ENCODE peak calls at places on chromosomes 12 and 14, in four cellular contexts. One of them, this sample, is unnamed.

GRCh38 chr12:68428724-68429580 is 96.8 kb upstream of the MDM1 start:
- DNase-seq in nucleus accumbens: no peak
- DNase-seq in stimulated activated naive B cell treated with anti-CD40 and anti-IgM and Interleukin-4, amounts not matched to agents 10 μg/mL and 1 μg/mL and 100 μg/mL, for 72 hours: no peak
- DNase-seq in AG04449: no peak
- DNase-seq in this sample: no peak

GRCh38 chr12:81081726-81082125 is 3.8 kb downstream of the ACSS3 start:
- DNase-seq in nucleus accumbens: no peak
- DNase-seq in AG04449: no peak
- DNase-seq in stimulated activated naive B cell treated with anti-CD40 and anti-IgM and Interleukin-4, amounts not matched to agents 10 μg/mL and 1 μg/mL and 100 μg/mL, for 72 hours: no peak
- DNase-seq in this sample: no peak

GRCh38 chr14:72906316-72906715 is 12.4 kb upstream of the DPF3 start:
- DNase-seq in stimulated activated naive B cell treated with anti-CD40 and anti-IgM and Interleukin-4, amounts not matched to agents 10 μg/mL and 1 μg/mL and 100 μg/mL, for 72 hours: no peak
- DNase-seq in nucleus accumbens: no peak
- DNase-seq in AG04449: peak
- DNase-seq in this sample: peak

GRCh38 chr14:44379292-44379977 is 127.6 kb downstream of the FSCB start:
- DNase-seq in AG04449: no peak
- DNase-seq in nucleus accumbens: no peak
- DNase-seq in stimulated activated naive B cell treated with anti-CD40 and anti-IgM and Interleukin-4, amounts not matched to agents 10 μg/mL and 1 μg/mL and 100 μg/mL, for 72 hours: no peak
- DNase-seq in this sample: no peak

GRCh38 chr12:90987101-90987500 is 17.7 kb downstream of the EPYC start:
- DNase-seq in nucleus accumbens: no peak
- DNase-seq in AG04449: no peak
- DNase-seq in stimulated activated naive B cell treated with anti-CD40 and anti-IgM and Interleukin-4, amounts not matched to agents 10 μg/mL and 1 μg/mL and 100 μg/mL, for 72 hours: no peak
- DNase-seq in this sample: no peak

GRCh38 chr12:113422030-113422900 is at the start of gene SDSL:
- DNase-seq in AG04449: peak
- DNase-seq in stimulated activated naive B cell treated with anti-CD40 and anti-IgM and Interleukin-4, amounts not matched to agents 10 μg/mL and 1 μg/mL and 100 μg/mL, for 72 hours: peak
- DNase-seq in nucleus accumbens: no peak
- DNase-seq in this sample: peak

GRCh38 chr12:101230547-101230946 is 20.5 kb upstream of the SLC5A8 start:
- DNase-seq in AG04449: peak
- DNase-seq in nucleus accumbens: no peak
- DNase-seq in stimulated activated naive B cell treated with anti-CD40 and anti-IgM and Interleukin-4, amounts not matched to agents 10 μg/mL and 1 μg/mL and 100 μg/mL, for 72 hours: no peak
- DNase-seq in this sample: peak

GRCh38 chr12:52337054-52337453 is 15.9 kb upstream of the KRT83 start:
- DNase-seq in AG04449: no peak
- DNase-seq in stimulated activated naive B cell treated with anti-CD40 and anti-IgM and Interleukin-4, amounts not matched to agents 10 μg/mL and 1 μg/mL and 100 μg/mL, for 72 hours: no peak
- DNase-seq in nucleus accumbens: no peak
- DNase-seq in this sample: no peak

GRCh38 chr12:128365831-128366231 is 98.9 kb downstream of the TMEM132C start:
- DNase-seq in nucleus accumbens: no peak
- DNase-seq in AG04449: no peak
- DNase-seq in stimulated activated naive B cell treated with anti-CD40 and anti-IgM and Interleukin-4, amounts not matched to agents 10 μg/mL and 1 μg/mL and 100 μg/mL, for 72 hours: no peak
- DNase-seq in this sample: no peak

GRCh38 chr14:102695172-102695569 is 82.1 kb upstream of the TRAF3 start:
- DNase-seq in AG04449: no peak
- DNase-seq in nucleus accumbens: no peak
- DNase-seq in stimulated activated naive B cell treated with anti-CD40 and anti-IgM and Interleukin-4, amounts not matched to agents 10 μg/mL and 1 μg/mL and 100 μg/mL, for 72 hours: no peak
- DNase-seq in this sample: no peak

GRCh38 chr12:45590646-45591045 is 138.9 kb upstream of the ARID2 start:
- DNase-seq in stimulated activated naive B cell treated with anti-CD40 and anti-IgM and Interleukin-4, amounts not matched to agents 10 μg/mL and 1 μg/mL and 100 μg/mL, for 72 hours: no peak
- DNase-seq in AG04449: no peak
- DNase-seq in nucleus accumbens: no peak
- DNase-seq in this sample: no peak

GRCh38 chr12:84763112-84763511 is 149.5 kb downstream of the SLC6A15 start:
- DNase-seq in stimulated activated naive B cell treated with anti-CD40 and anti-IgM and Interleukin-4, amounts not matched to agents 10 μg/mL and 1 μg/mL and 100 μg/mL, for 72 hours: no peak
- DNase-seq in AG04449: peak
- DNase-seq in nucleus accumbens: no peak
- DNase-seq in this sample: no peak

GRCh38 chr14:20697273-20698017 is 8.9 kb downstream of the ANG start:
- DNase-seq in nucleus accumbens: no peak
- DNase-seq in AG04449: no peak
- DNase-seq in stimulated activated naive B cell treated with anti-CD40 and anti-IgM and Interleukin-4, amounts not matched to agents 10 μg/mL and 1 μg/mL and 100 μg/mL, for 72 hours: peak
- DNase-seq in this sample: no peak

GRCh38 chr12:68118096-68118755 is 41.3 kb downstream of the IFNG start:
- DNase-seq in stimulated activated naive B cell treated with anti-CD40 and anti-IgM and Interleukin-4, amounts not matched to agents 10 μg/mL and 1 μg/mL and 100 μg/mL, for 72 hours: no peak
- DNase-seq in AG04449: no peak
- DNase-seq in nucleus accumbens: no peak
- DNase-seq in this sample: no peak

GRCh38 chr12:46258129-46258528 is 10.7 kb downstream of the SLC38A1 start:
- DNase-seq in AG04449: no peak
- DNase-seq in stimulated activated naive B cell treated with anti-CD40 and anti-IgM and Interleukin-4, amounts not matched to agents 10 μg/mL and 1 μg/mL and 100 μg/mL, for 72 hours: no peak
- DNase-seq in nucleus accumbens: no peak
- DNase-seq in this sample: no peak